ENCODE peak calls at places on chromosomes 11 and 22, in eight cellular contexts. J is thoracic aorta, E is brain microvascular endothelial cell, W is ascending aorta, L is sigmoid colon, F is OCI-LY7, N is coronary artery, Z is SK-N-SH. O is an unnamed sample.

GRCh38 chr11:4511267-4511666 is 28.8 kb downstream of the OR52K1 start:
- DNase-seq in Z (no peak), N (no peak), E (no peak), J (no peak), L (no peak), F (no peak), W (no peak), O (no peak)

GRCh38 chr11:65418431-65418680 is 4.2 kb upstream of the NEAT1 start:
- DNase-seq in Z (no peak), J (no peak), E (no peak), F (no peak), N (no peak), L (no peak), W (no peak), O (no peak)

GRCh38 chr11:87139475-87139874 is 101.7 kb downstream of the TMEM135 start:
- DNase-seq in E (no peak), L (no peak), W (no peak), Z (no peak), F (no peak), N (no peak), J (no peak), O (no peak)

GRCh38 chr22:25148149-25148691 is 51.4 kb upstream of the CRYBB3 start:
- DNase-seq in E (no peak), F (no peak), W (no peak), J (no peak), Z (no peak), N (no peak), L (peak; percentile 80), O (no peak)

GRCh38 chr11:819943-820649 is 1.4 kb downstream of the PNPLA2 start:
- DNase-seq in Z (peak; percentile 84), F (peak; percentile 92), N (peak; percentile 96), J (peak; percentile 70), W (peak; percentile 96), E (no peak), L (peak; percentile 96), O (no peak)

GRCh38 chr11:75301131-75301530 is 50.3 kb downstream of the ARRB1 start:
- DNase-seq in L (no peak), N (no peak), F (no peak), Z (no peak), E (no peak), J (no peak), W (no peak), O (no peak)

GRCh38 chr11:123616505-123617198 is 37.8 kb downstream of the SCN3B start:
- DNase-seq in J (no peak), E (no peak), L (peak; percentile 85), Z (peak; percentile 67), N (no peak), W (no peak), F (no peak), O (peak; percentile 61)

GRCh38 chr11:10305262-10305963 is 540 bp downstream of the ADM start:
- DNase-seq in L (peak; percentile 75), N (no peak), E (peak; percentile 27), J (no peak), Z (peak; percentile 76), F (no peak), W (no peak), O (no peak)

GRCh38 chr22:26801449-26801848 is 144.1 kb downstream of the MIAT start:
- DNase-seq in L (no peak), F (no peak), W (no peak), E (no peak), N (no peak), J (no peak), Z (no peak), O (no peak)

GRCh38 chr11:65787649-65788622 is 1.1 kb downstream of the OVOL1 start:
- DNase-seq in J (no peak), L (no peak), E (no peak), Z (peak; percentile 70), N (no peak), F (peak; percentile 35), W (no peak), O (no peak)

GRCh38 chr22:23380230-23380573 is 199.9 kb downstream of the IGLL1 start:
- DNase-seq in N (no peak), E (no peak), L (no peak), J (no peak), Z (no peak), F (no peak), W (no peak), O (no peak)

GRCh38 chr11:34866375-34866774 is 49.8 kb downstream of the APIP start:
- DNase-seq in L (no peak), F (no peak), N (no peak), Z (no peak), J (no peak), E (no peak), W (no peak), O (no peak)

GRCh38 chr11:80958414-80958813 is 1517.6 kb upstream of the TENM4 start:
- DNase-seq in L (no peak), Z (no peak), F (no peak), J (no peak), E (peak; percentile 25), N (no peak), W (no peak), O (peak; percentile 4)

GRCh38 chr11:1222491-1223345 is at the start of gene MUC5B:
- DNase-seq in J (no peak), N (no peak), F (no peak), Z (peak; percentile 47), E (no peak), L (peak; percentile 61), W (no peak), O (no peak)

GRCh38 chr11:45384711-45385241 is 98.6 kb upstream of the SYT13 start:
- DNase-seq in E (no peak), W (peak; percentile 46), L (no peak), F (no peak), Z (no peak), N (no peak), J (no peak), O (no peak)

GRCh38 chr22:47615051-47615450 is 852.6 kb downstream of the TBC1D22A start:
- DNase-seq in J (no peak), L (peak; percentile 53), Z (no peak), N (no peak), F (no peak), W (peak; percentile 35), E (no peak), O (no peak)

GRCh38 chr11:57539342-57539741 is 1.9 kb downstream of the SMTNL1 start:
- DNase-seq in J (no peak), N (no peak), E (no peak), L (no peak), Z (no peak), W (no peak), F (no peak), O (no peak)

GRCh38 chr11:57542582-57542981 is 5.2 kb downstream of the SMTNL1 start:
- DNase-seq in L (no peak), J (no peak), N (no peak), Z (no peak), F (no peak), W (no peak), E (no peak), O (no peak)

GRCh38 chr11:57541099-57541670 is 3.8 kb downstream of the SMTNL1 start:
- DNase-seq in F (no peak), N (no peak), L (no peak), J (no peak), Z (no peak), E (no peak), W (no peak), O (no peak)

DNA sequence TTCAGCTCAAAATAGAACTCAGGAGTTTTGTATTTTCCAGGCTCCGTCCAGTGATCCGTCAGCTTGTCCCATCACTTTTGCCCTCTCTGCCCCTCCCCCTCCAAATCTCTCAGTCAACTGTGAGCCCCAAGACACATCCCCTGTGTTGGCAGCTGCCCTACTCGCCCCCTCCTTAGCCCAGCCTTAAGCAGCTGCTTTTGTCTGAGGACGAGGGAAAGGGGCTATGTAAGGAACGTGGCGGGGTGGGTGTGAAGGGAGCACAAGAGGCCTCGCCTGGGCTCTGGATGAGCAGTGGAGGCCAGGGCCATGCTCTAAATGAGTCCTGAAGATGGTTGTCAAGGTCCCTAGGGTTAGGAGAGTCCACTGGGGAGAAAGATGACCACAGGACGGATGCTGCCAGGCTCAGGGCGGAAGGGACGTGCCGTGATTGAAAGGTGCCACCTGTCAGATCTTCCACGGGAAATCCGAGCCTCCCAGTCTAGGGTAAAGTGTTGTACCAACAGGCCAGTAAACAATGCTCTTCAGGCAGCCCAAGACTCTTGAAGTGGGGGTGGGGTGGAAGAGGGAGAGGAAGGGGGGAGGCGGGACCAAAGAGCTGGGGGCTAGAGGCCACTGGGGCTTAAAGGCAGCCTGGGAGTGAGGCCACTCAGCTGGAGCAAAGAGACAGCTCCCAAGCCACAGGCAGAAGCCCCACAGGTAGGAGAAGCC is at the start of gene SMTNL1:
- DNase-seq in J (no peak), L (no peak), W (no peak), E (no peak), F (no peak), N (no peak), Z (no peak), O (no peak)
- H3K4me3 ChIP-seq in J (no peak within 1 kb of the TSS), L (no peak within 1 kb of the TSS), W (no peak within 1 kb of the TSS), E (no peak within 1 kb of the TSS), F (no peak within 1 kb of the TSS), N (no peak within 1 kb of the TSS), Z (no peak within 1 kb of the TSS), O (no peak within 1 kb of the TSS)

DNA sequence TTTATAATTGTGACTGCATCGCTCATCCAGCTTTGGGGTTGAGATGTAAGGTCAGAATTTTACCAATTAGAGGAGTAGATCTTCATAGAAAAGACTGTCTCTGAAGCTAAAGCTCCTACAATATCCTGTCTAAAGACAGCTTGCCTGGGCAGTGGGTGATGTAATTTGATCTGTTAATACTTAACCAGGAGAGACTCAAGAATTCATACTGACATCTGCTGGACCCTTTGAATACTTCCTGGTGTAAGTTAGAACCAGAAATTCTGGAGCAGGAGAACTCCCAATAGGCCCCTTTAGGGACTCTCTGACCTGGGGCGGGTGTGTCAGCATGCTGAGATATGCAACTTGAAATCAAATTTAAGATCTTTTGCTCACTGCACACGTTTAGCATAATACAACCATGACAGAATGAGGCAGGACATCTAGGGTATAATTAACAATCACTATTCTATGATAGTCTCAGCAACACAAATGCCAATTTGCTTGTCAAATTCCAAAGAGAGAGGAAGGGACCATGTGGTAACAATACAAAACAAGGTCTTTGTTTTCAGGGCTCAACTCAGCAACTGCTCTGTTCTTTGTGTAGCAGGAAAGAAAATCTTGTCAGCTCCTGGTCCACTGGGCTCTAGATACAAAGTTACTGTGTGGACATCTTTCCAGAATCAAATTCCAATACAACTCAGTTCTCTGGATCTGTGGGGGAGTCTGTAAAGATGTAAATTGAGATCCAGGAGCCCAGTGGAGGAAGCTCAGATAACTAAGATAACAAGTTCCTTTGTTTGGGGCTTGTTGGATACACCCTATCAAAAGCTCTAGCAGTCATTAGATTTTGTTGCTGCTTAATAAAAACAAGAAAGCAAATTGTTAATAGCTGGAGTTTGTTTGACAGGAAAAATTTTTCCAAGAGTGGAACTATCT is 144.0 kb downstream of the INSC start:
- DNase-seq in F (peak; percentile 8), Z (no peak), W (no peak), N (no peak), E (peak; percentile 23), L (no peak), J (no peak), O (no peak)
- TF ChIP-seq CTCF in F (no peak), Z (no peak), W (no peak), N (no peak), E (peak; percentile 54), L (no peak), J (no peak), O (peak; percentile 19)

GRCh38 chr11:72762641-72763304 is 10.6 kb upstream of the ARAP1 start:
- DNase-seq in F (no peak), W (no peak), N (no peak), Z (no peak), L (no peak), J (no peak), E (no peak), O (no peak)
- H3K4me3 ChIP-seq in F (no peak overlapping the region), W (no peak overlapping the region), N (no peak overlapping the region), Z (no peak overlapping the region), L (no peak overlapping the region), J (no peak overlapping the region), E (no peak overlapping the region), O (no peak overlapping the region)

GRCh38 chr11:63901660-63902059 is 15.3 kb downstream of the RCOR2 start:
- DNase-seq in L (no peak), W (no peak), F (no peak), E (no peak), J (no peak), Z (peak; percentile 45), N (no peak), O (no peak)
- TF ChIP-seq CTCF in L (no peak), W (no peak), F (peak; percentile 43), E (peak; percentile 71), J (no peak), Z (peak; percentile 52), N (no peak), O (peak; percentile 61)

O was measured in AG04450.